ENCODE peak calls at places on chromosome 18, in four cellular contexts. N is AG04450, P is fibroblast of mammary gland, F is mucosa of descending colon. V is an unnamed sample.

GRCh38 chr18:72868666-72869661 is 1.2 kb upstream of the NETO1 start:
- DNase-seq in N (no peak), P (no peak), F (no peak), V (no peak)

GRCh38 chr18:23591011-23591410 is 4.7 kb upstream of the NPC1 start:
- DNase-seq in N (no peak), P (peak; percentile 76), F (no peak), V (no peak)

GRCh38 chr18:66235206-66235605 is 368.7 kb downstream of the CDH19 start:
- DNase-seq in N (no peak), P (no peak), F (no peak), V (no peak)

GRCh38 chr18:56952026-56952425 is 194.9 kb upstream of the BOD1L2 start:
- DNase-seq in N (no peak), P (no peak), F (no peak), V (no peak)

GRCh38 chr18:34796013-34796657 is 86.0 kb downstream of the DTNA start:
- DNase-seq in N (no peak), P (no peak), F (no peak), V (no peak)

GRCh38 chr18:43578636-43579203 is 301.4 kb upstream of the SYT4 start:
- DNase-seq in N (no peak), P (no peak), F (no peak), V (no peak)

GRCh38 chr18:23317975-23318675 is 135.0 kb upstream of the RIOK3 start:
- DNase-seq in N (no peak), P (peak; percentile 76), F (no peak), V (no peak)

GRCh38 chr18:5238371-5238758 is 41.3 kb upstream of the AKAIN1 start:
- DNase-seq in N (no peak), P (peak; percentile 22), F (peak; percentile 84), V (no peak)

GRCh38 chr18:10453261-10453884 is 1.1 kb upstream of the APCDD1 start:
- DNase-seq in N (no peak), P (peak; percentile 18), F (no peak), V (no peak)

GRCh38 chr18:79684787-79685186 is 5.2 kb downstream of the CTDP1 start:
- DNase-seq in N (no peak), P (no peak), F (no peak), V (no peak)

GRCh38 chr18:54284967-54285785 is 15.9 kb downstream of the POLI start:
- DNase-seq in N (peak; percentile 27), P (peak; percentile 72), F (no peak), V (no peak)

GRCh38 chr18:39057423-39058057 is 1491.9 kb upstream of the CELF4 start:
- DNase-seq in N (no peak), P (peak; percentile 28), F (no peak), V (no peak)

GRCh38 chr18:47407736-47408135 is 156.3 kb upstream of the SKOR2 start:
- DNase-seq in N (no peak), P (no peak), F (no peak), V (no peak)

GRCh38 chr18:58103339-58103930 is 59.4 kb downstream of the NEDD4L start:
- DNase-seq in N (no peak), P (peak; percentile 5), F (no peak), V (no peak)

GRCh38 chr18:42635378-42636048 is 480.0 kb downstream of the RIT2 start:
- DNase-seq in N (no peak), P (no peak), F (no peak), V (no peak)

GRCh38 chr18:23300211-23300887 is 152.7 kb upstream of the RIOK3 start:
- DNase-seq in N (no peak), P (no peak), F (no peak), V (no peak)

GRCh38 chr18:46601338-46601908 is 55.6 kb downstream of the LOXHD1 start:
- DNase-seq in N (no peak), P (no peak), F (no peak), V (no peak)

GRCh38 chr18:80086281-80086680 is 22.8 kb upstream of the ADNP2 start:
- DNase-seq in N (no peak), P (no peak), F (no peak), V (no peak)

GRCh38 chr18:79664525-79665125 is 15.0 kb upstream of the CTDP1 start:
- DNase-seq in N (peak; percentile 29), P (peak; percentile 37), F (no peak), V (peak; percentile 61)

GRCh38 chr18:69969491-69969890 is 21.8 kb upstream of the CD226 start:
- DNase-seq in N (no peak), P (peak; percentile 22), F (no peak), V (no peak)

GRCh38 chr18:11672846-11673454 is 16.1 kb upstream of the GNAL start:
- DNase-seq in N (no peak), P (no peak), F (no peak), V (no peak)

GRCh38 chr18:3083776-3084175 is 70.8 kb upstream of the LPIN2 start:
- DNase-seq in N (no peak), P (peak; percentile 8), F (no peak), V (no peak)

GRCh38 chr18:76721207-76721996 is 101.0 kb upstream of the ZNF236 start:
- DNase-seq in N (no peak), P (no peak), F (peak; percentile 28), V (no peak)
- H3K4me3 ChIP-seq in N (no peak overlapping the region), P (no peak overlapping the region), F (no peak overlapping the region), V (no peak overlapping the region)

GRCh38 chr18:45518770-45519169 is 96.5 kb upstream of the SLC14A2 start:
- DNase-seq in N (no peak), P (no peak), F (no peak), V (no peak)

GRCh38 chr18:45521151-45521550 is 94.1 kb upstream of the SLC14A2 start:
- DNase-seq in N (no peak), P (peak; percentile 90), F (no peak), V (no peak)

GRCh38 chr18:45521777-45522176 is 93.5 kb upstream of the SLC14A2 start:
- DNase-seq in N (no peak), P (peak; percentile 85), F (no peak), V (no peak)

GRCh38 chr18:45519881-45520280 is 95.4 kb upstream of the SLC14A2 start:
- DNase-seq in N (no peak), P (peak; percentile 69), F (no peak), V (no peak)

GRCh38 chr18:45522371-45522770 is 92.9 kb upstream of the SLC14A2 start:
- DNase-seq in N (no peak), P (peak; percentile 73), F (no peak), V (no peak)
- H3K4me3 ChIP-seq in N (no peak overlapping the region), P (no peak overlapping the region), F (no peak overlapping the region), V (no peak overlapping the region)

GRCh38 chr18:30650499-30650898 is 392.0 kb downstream of the DSC3 start:
- DNase-seq in N (no peak), P (no peak), F (no peak), V (no peak)
- H3K4me3 ChIP-seq in N (no peak overlapping the region), P (no peak overlapping the region), F (no peak overlapping the region), V (no peak overlapping the region)

DNA sequence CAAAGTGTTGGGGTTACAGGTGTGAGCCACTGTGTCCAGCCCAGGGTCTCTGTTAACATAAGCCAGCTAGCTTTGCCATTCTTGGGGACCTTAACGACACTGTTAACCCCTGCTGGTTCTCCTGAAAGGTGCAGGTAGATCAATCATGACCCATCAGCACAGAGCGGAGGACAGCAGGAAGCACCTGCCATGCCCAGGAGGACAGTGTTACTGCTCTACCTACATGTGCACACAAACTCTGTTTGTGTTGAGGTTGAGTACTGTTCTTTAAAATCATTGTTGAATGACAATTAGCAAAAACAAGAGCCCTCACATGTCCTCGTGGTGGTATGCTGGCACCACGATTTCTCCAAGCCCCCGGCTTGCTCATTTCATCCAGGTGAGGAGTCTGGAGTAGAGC is 120.9 kb downstream of the FAM210A start:
- DNase-seq in N (no peak), P (no peak), F (no peak), V (no peak)
- H3K4me3 ChIP-seq in N (no peak overlapping the region), P (no peak overlapping the region), F (no peak overlapping the region), V (no peak overlapping the region)

GRCh38 chr18:51655327-51655698 is 457.8 kb upstream of the MEX3C start:
- DNase-seq in N (no peak), P (no peak), F (no peak), V (no peak)

GRCh38 chr18:51656249-51656648 is 458.8 kb upstream of the MEX3C start:
- DNase-seq in N (no peak), P (no peak), F (no peak), V (no peak)

GRCh38 chr18:51653507-51654213 is 456.2 kb upstream of the MEX3C start:
- DNase-seq in N (no peak), P (no peak), F (no peak), V (no peak)

GRCh38 chr18:51651761-51652160 is 454.3 kb upstream of the MEX3C start:
- DNase-seq in N (no peak), P (no peak), F (no peak), V (no peak)

GRCh38 chr18:51654441-51655326 is 457.2 kb upstream of the MEX3C start:
- DNase-seq in N (no peak), P (no peak), F (no peak), V (no peak)
- H3K4me3 ChIP-seq in N (no peak overlapping the region), P (no peak overlapping the region), F (no peak overlapping the region), V (no peak overlapping the region)

GRCh38 chr18:55857961-55858360 is 270.0 kb upstream of the TCF4 start:
- DNase-seq in N (no peak), P (no peak), F (no peak), V (no peak)

GRCh38 chr18:55857409-55857808 is 269.4 kb upstream of the TCF4 start:
- DNase-seq in N (no peak), P (no peak), F (no peak), V (no peak)

GRCh38 chr18:55859116-55859515 is 271.1 kb upstream of the TCF4 start:
- DNase-seq in N (no peak), P (no peak), F (no peak), V (no peak)

GRCh38 chr18:55856679-55857078 is 268.7 kb upstream of the TCF4 start:
- DNase-seq in N (no peak), P (no peak), F (no peak), V (no peak)

GRCh38 chr18:55858661-55859111 is 270.7 kb upstream of the TCF4 start:
- DNase-seq in N (no peak), P (no peak), F (no peak), V (no peak)
- H3K4me3 ChIP-seq in N (no peak overlapping the region), P (no peak overlapping the region), F (no peak overlapping the region), V (peak overlapping the region; percentile 3)